ENCODE peak calls at places on chromosome 11, in four cellular contexts. Y, Z, H and Q are unnamed samples.

GRCh38 chr11:123330471-123330870 is 99.6 kb upstream of the GRAMD1B start:
- DNase-seq in Y (no peak), Z (no peak), H (no peak), Q (no peak)

GRCh38 chr11:126645206-126645605 is 289.7 kb downstream of the ST3GAL4 start:
- DNase-seq in Y (no peak), Z (no peak), H (no peak), Q (no peak)

GRCh38 chr11:73401217-73401923 is 25.2 kb downstream of the RELT start:
- DNase-seq in Y (no peak), Z (no peak), H (no peak), Q (no peak)

GRCh38 chr11:119907934-119908760 is 179.1 kb upstream of the NECTIN1 start:
- DNase-seq in Y (no peak), Z (no peak), H (no peak), Q (no peak)

GRCh38 chr11:84800755-84801346 is 826.3 kb downstream of the DLG2 start:
- DNase-seq in Y (no peak), Z (peak), H (no peak), Q (no peak)

GRCh38 chr11:92893276-92893675 is 76.2 kb upstream of the MTNR1B start:
- DNase-seq in Y (no peak), Z (no peak), H (no peak), Q (no peak)

GRCh38 chr11:11403763-11404725 is 51.0 kb upstream of the CSNK2A3 start:
- DNase-seq in Y (no peak), Z (no peak), H (no peak), Q (no peak)

GRCh38 chr11:112016088-112016764 is 9.0 kb upstream of the DLAT start:
- DNase-seq in Y (no peak), Z (no peak), H (no peak), Q (no peak)

GRCh38 chr11:65891180-65892136 is 985 bp downstream of the CCDC85B start:
- DNase-seq in Y (no peak), Z (no peak), H (no peak), Q (no peak)

GRCh38 chr11:128161994-128162393 is 425.4 kb downstream of the ETS1 start:
- DNase-seq in Y (no peak), Z (no peak), H (no peak), Q (no peak)

GRCh38 chr11:64619196-64619595 is 28.2 kb downstream of the SLC22A12 start:
- DNase-seq in Y (no peak), Z (no peak), H (no peak), Q (no peak)

GRCh38 chr11:58059011-58059358 is 28.2 kb downstream of the OR6Q1 start:
- DNase-seq in Y (no peak), Z (peak), H (no peak), Q (no peak)

GRCh38 chr11:1546077-1546535 is 26.0 kb downstream of the DUSP8 start:
- DNase-seq in Y (no peak), Z (no peak), H (no peak), Q (no peak)

GRCh38 chr11:85109141-85109540 is 518.0 kb downstream of the DLG2 start:
- DNase-seq in Y (no peak), Z (no peak), H (no peak), Q (no peak)

GRCh38 chr11:60085909-60086308 is 2.6 kb upstream of the MS4A2 start:
- DNase-seq in Y (no peak), Z (no peak), H (no peak), Q (no peak)

GRCh38 chr11:2769779-2770555 is 70.2 kb upstream of the KCNQ1OT1 start:
- DNase-seq in Y (no peak), Z (no peak), H (no peak), Q (no peak)

GRCh38 chr11:45806072-45806933 is 1.4 kb downstream of the SLC35C1 start:
- DNase-seq in Y (no peak), Z (no peak), H (no peak), Q (no peak)

GRCh38 chr11:97739892-97740782 is 1280.6 kb upstream of the CNTN5 start:
- DNase-seq in Y (no peak), Z (no peak), H (no peak), Q (no peak)

GRCh38 chr11:58574851-58575250 is 805 bp downstream of the LPXN start:
- DNase-seq in Y (no peak), Z (no peak), H (no peak), Q (no peak)

GRCh38 chr11:64251986-64252837 is 882 bp downstream of the PLCB3 start:
- DNase-seq in Y (peak), Z (no peak), H (no peak), Q (no peak)

GRCh38 chr11:45162064-45162375 is 15.6 kb downstream of the PRDM11 start:
- DNase-seq in Y (no peak), Z (no peak), H (no peak), Q (no peak)

GRCh38 chr11:62573592-62574362 is at the start of gene EEF1G:
- DNase-seq in Y (peak), Z (peak), H (peak), Q (peak)

GRCh38 chr11:35011944-35012343 is 95.5 kb downstream of the PDHX start:
- DNase-seq in Y (no peak), Z (no peak), H (no peak), Q (no peak)

GRCh38 chr11:111801135-111801534 is 34.9 kb upstream of the PPP2R1B start:
- DNase-seq in Y (no peak), Z (no peak), H (no peak), Q (no peak)

GRCh38 chr11:37320921-37321320 is 722.9 kb upstream of the RAG2 start:
- DNase-seq in Y (no peak), Z (peak), H (no peak), Q (no peak)

GRCh38 chr11:114180301-114181055 is 115.7 kb upstream of the NNMT start:
- DNase-seq in Y (peak), Z (no peak), H (no peak), Q (no peak)

GRCh38 chr11:93081694-93082093 is 112.2 kb downstream of the MTNR1B start:
- DNase-seq in Y (no peak), Z (no peak), H (no peak), Q (no peak)

GRCh38 chr11:85752890-85753581 is 57.9 kb downstream of the SYTL2 start:
- DNase-seq in Y (no peak), Z (no peak), H (peak), Q (no peak)

GRCh38 chr11:73198677-73199076 is 19.4 kb upstream of the P2RY2 start:
- DNase-seq in Y (no peak), Z (no peak), H (no peak), Q (no peak)

GRCh38 chr11:61071880-61072279 is 30.4 kb upstream of the CD5 start:
- DNase-seq in Y (no peak), Z (no peak), H (no peak), Q (no peak)

GRCh38 chr11:46674463-46675287 is 25.7 kb downstream of the ARHGAP1 start:
- DNase-seq in Y (peak), Z (no peak), H (peak), Q (peak)

GRCh38 chr11:95925011-95925410 is 1.1 kb upstream of the MTMR2 start:
- DNase-seq in Y (no peak), Z (peak), H (no peak), Q (no peak)

GRCh38 chr11:116326146-116326545 is 446.6 kb downstream of the BUD13 start:
- DNase-seq in Y (no peak), Z (no peak), H (no peak), Q (no peak)

GRCh38 chr11:108733479-108734116 is 68.7 kb downstream of the DDX10 start:
- DNase-seq in Y (no peak), Z (peak), H (no peak), Q (no peak)

GRCh38 chr11:33642461-33643166 is 58.0 kb downstream of the C11orf91 start:
- DNase-seq in Y (no peak), Z (no peak), H (no peak), Q (no peak)

GRCh38 chr11:69446108-69446507 is 35.4 kb upstream of the LINC01488 start:
- DNase-seq in Y (no peak), Z (no peak), H (no peak), Q (no peak)
- TF ChIP-seq CTCF in Y (no peak), Z (no peak), H (no peak), Q (no peak)

GRCh38 chr11:118565062-118565461 is 669 bp downstream of the IFT46 start:
- DNase-seq in Y (peak), Z (peak), H (no peak), Q (no peak)
- TF ChIP-seq CTCF in Y (no peak), Z (no peak), H (no peak), Q (no peak)

GRCh38 chr11:131744847-131745246 is 374.4 kb downstream of the NTM start:
- DNase-seq in Y (no peak), Z (no peak), H (no peak), Q (no peak)
- TF ChIP-seq CTCF in Y (no peak), Z (no peak), H (no peak), Q (no peak)

GRCh38 chr11:12757416-12757815 is 83.2 kb downstream of the TEAD1 start:
- DNase-seq in Y (no peak), Z (no peak), H (no peak), Q (no peak)

GRCh38 chr11:12756867-12757266 is 82.6 kb downstream of the TEAD1 start:
- DNase-seq in Y (no peak), Z (no peak), H (no peak), Q (no peak)

GRCh38 chr11:12755510-12755909 is 81.3 kb downstream of the TEAD1 start:
- DNase-seq in Y (no peak), Z (no peak), H (no peak), Q (no peak)

GRCh38 chr11:12754582-12755250 is 80.5 kb downstream of the TEAD1 start:
- DNase-seq in Y (no peak), Z (peak), H (no peak), Q (no peak)

DNA sequence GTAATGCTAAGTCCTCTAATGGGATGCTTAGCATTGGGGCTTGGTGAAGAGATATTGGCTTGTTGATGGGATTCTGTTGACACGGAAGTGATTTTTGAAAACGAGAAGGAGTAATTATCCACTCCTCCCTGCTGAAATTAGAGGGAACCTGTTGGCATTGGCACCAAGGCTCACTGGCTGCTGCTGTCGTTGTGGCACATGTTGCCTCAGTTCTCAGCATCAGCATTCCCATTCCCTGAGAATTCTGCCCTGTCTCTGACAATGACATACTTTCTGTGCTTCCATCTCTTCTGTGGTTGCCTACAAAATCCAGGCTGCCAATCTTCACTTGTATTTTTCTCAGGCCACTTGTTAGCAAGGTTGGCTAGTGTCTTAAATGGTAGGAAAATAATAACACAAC is 81.9 kb downstream of the TEAD1 start:
- DNase-seq in Y (no peak), Z (no peak), H (no peak), Q (no peak)
- TF ChIP-seq CTCF in Y (no peak), Z (no peak), H (no peak), Q (no peak)

GRCh38 chr11:130314184-130314748 is 451 bp downstream of the ZBTB44 start:
- DNase-seq in Y (peak), Z (peak), H (peak), Q (peak)

GRCh38 chr11:130313383-130314183 is 1.1 kb downstream of the ZBTB44 start:
- DNase-seq in Y (no peak), Z (peak), H (no peak), Q (no peak)

GRCh38 chr11:130314749-130315285 is at the start of gene ZBTB44:
- DNase-seq in Y (peak), Z (peak), H (peak), Q (peak)

GRCh38 chr11:130318031-130318673 is 3.4 kb upstream of the ZBTB44 start:
- DNase-seq in Y (no peak), Z (no peak), H (no peak), Q (no peak)

GRCh38 chr11:130315354-130315970 is 745 bp upstream of the ZBTB44 start:
- DNase-seq in Y (peak), Z (no peak), H (peak), Q (peak)
- TF ChIP-seq CTCF in Y (no peak), Z (no peak), H (peak), Q (no peak)

GRCh38 chr11:12942157-12942556 is 67.0 kb upstream of the RASSF10 start:
- DNase-seq in Y (no peak), Z (no peak), H (no peak), Q (no peak)
- TF ChIP-seq CTCF in Y (no peak), Z (no peak), H (no peak), Q (no peak)